ENCODE peak calls at places on chromosomes 12 and 14, in nine cellular contexts. E, V, H, W, I, M, B, L and F are unnamed samples.

GRCh38 chr14:63342381-63342780 is 23.6 kb upstream of the GPHB5 start:
- DNase-seq in E (no peak), V (no peak), H (peak; percentile 17), W (no peak), I (no peak), M (no peak), B (peak; percentile 60), L (peak; percentile 35), F (no peak)

GRCh38 chr12:57793920-57794319 is 11.3 kb downstream of the TSFM start:
- DNase-seq in E (no peak), V (no peak), H (no peak), W (no peak), I (no peak), M (no peak), B (no peak), L (peak; percentile 88), F (no peak)

GRCh38 chr12:263574-263973 is 938 bp upstream of the SLC6A13 start:
- DNase-seq in E (no peak), V (peak; percentile 17), H (no peak), W (no peak), I (no peak), M (no peak), B (no peak), L (peak; percentile 67), F (no peak)

GRCh38 chr14:45085004-45085403 is 1.1 kb downstream of the PRPF39 start:
- DNase-seq in E (no peak), V (no peak), H (no peak), W (no peak), I (no peak), M (no peak), B (no peak), L (no peak), F (peak; percentile 35)

GRCh38 chr14:71346685-71347084 is 439.4 kb downstream of the PCNX1 start:
- DNase-seq in E (no peak), V (no peak), H (no peak), W (no peak), I (no peak), M (no peak), B (no peak), L (no peak), F (no peak)

GRCh38 chr12:31228811-31229792 is 96.8 kb downstream of the SINHCAF start:
- DNase-seq in E (no peak), V (no peak), H (no peak), W (no peak), I (no peak), M (peak; percentile 77), B (no peak), L (no peak), F (no peak)

GRCh38 chr12:90090929-90091651 is 382.5 kb upstream of the ATP2B1 start:
- DNase-seq in E (peak; percentile 42), V (peak; percentile 94), H (no peak), W (no peak), I (no peak), M (no peak), B (no peak), L (peak; percentile 92), F (no peak)

GRCh38 chr12:57803317-57803893 is 15.1 kb downstream of the AVIL start:
- DNase-seq in E (no peak), V (no peak), H (no peak), W (peak; percentile 42), I (no peak), M (no peak), B (peak; percentile 3), L (peak; percentile 36), F (peak; percentile 43)

GRCh38 chr12:79897617-79898016 is 37.3 kb downstream of the PPP1R12A start:
- DNase-seq in E (no peak), V (peak; percentile 97), H (no peak), W (no peak), I (no peak), M (no peak), B (no peak), L (peak; percentile 83), F (no peak)

GRCh38 chr12:48965447-48965846 is 6.1 kb downstream of the WNT10B start:
- DNase-seq in E (no peak), V (no peak), H (no peak), W (no peak), I (no peak), M (no peak), B (no peak), L (no peak), F (no peak)

GRCh38 chr14:92719890-92720323 is 28.5 kb downstream of the LGMN start:
- DNase-seq in E (no peak), V (no peak), H (no peak), W (no peak), I (no peak), M (no peak), B (peak; percentile 23), L (peak; percentile 6), F (no peak)

GRCh38 chr14:81868172-81868571 is 334.5 kb upstream of the SEL1L start:
- DNase-seq in E (no peak), V (no peak), H (no peak), W (no peak), I (no peak), M (no peak), B (no peak), L (no peak), F (no peak)

GRCh38 chr12:124915249-124916236 is 1.1 kb upstream of the UBC start:
- DNase-seq in E (no peak), V (peak; percentile 55), H (no peak), W (no peak), I (no peak), M (peak; percentile 84), B (no peak), L (no peak), F (no peak)

GRCh38 chr14:59126714-59127436 is 61.6 kb upstream of the DAAM1 start:
- DNase-seq in E (no peak), V (peak; percentile 20), H (no peak), W (peak; percentile 62), I (no peak), M (no peak), B (peak; percentile 78), L (peak; percentile 51), F (peak; percentile 83)

GRCh38 chr14:91313154-91313850 is 68.8 kb upstream of the GPR68 start:
- DNase-seq in E (no peak), V (no peak), H (no peak), W (no peak), I (peak; percentile 57), M (no peak), B (no peak), L (no peak), F (no peak)

GRCh38 chr12:118193477-118193876 is 57.6 kb downstream of the PEBP1 start:
- DNase-seq in E (no peak), V (no peak), H (no peak), W (no peak), I (no peak), M (no peak), B (no peak), L (no peak), F (no peak)

GRCh38 chr14:89842852-89843251 is 111.7 kb downstream of the EFCAB11 start:
- DNase-seq in E (no peak), V (no peak), H (no peak), W (no peak), I (no peak), M (no peak), B (no peak), L (no peak), F (no peak)

GRCh38 chr12:50024804-50025186 is 499 bp downstream of the RACGAP1 start:
- DNase-seq in E (no peak), V (peak; percentile 12), H (no peak), W (no peak), I (no peak), M (no peak), B (peak; percentile 24), L (no peak), F (peak; percentile 38)

GRCh38 chr12:64600164-64600561 is 10.1 kb upstream of the RASSF3 start:
- DNase-seq in E (no peak), V (no peak), H (no peak), W (no peak), I (no peak), M (no peak), B (peak; percentile 49), L (no peak), F (no peak)

GRCh38 chr12:63845726-63846125 is 1.2 kb downstream of the SRGAP1 start:
- DNase-seq in E (no peak), V (no peak), H (no peak), W (no peak), I (no peak), M (no peak), B (peak; percentile 29), L (peak; percentile 34), F (no peak)

GRCh38 chr12:43937947-43938346 is 102.1 kb downstream of the TMEM117 start:
- DNase-seq in E (no peak), V (no peak), H (no peak), W (no peak), I (no peak), M (no peak), B (peak; percentile 58), L (peak; percentile 14), F (peak; percentile 14)

GRCh38 chr12:121388421-121388981 is 11.4 kb upstream of the RNF34 start:
- DNase-seq in E (no peak), V (no peak), H (no peak), W (no peak), I (no peak), M (no peak), B (no peak), L (peak; percentile 60), F (no peak)

GRCh38 chr14:87615822-87616679 is 376.9 kb downstream of the GALC start:
- DNase-seq in E (no peak), V (no peak), H (peak; percentile 35), W (peak; percentile 37), I (no peak), M (no peak), B (peak; percentile 2), L (peak; percentile 1), F (peak; percentile 83)

GRCh38 chr12:115455268-115455681 is 771.3 kb upstream of the TBX3 start:
- DNase-seq in E (no peak), V (no peak), H (peak; percentile 19), W (no peak), I (no peak), M (no peak), B (no peak), L (no peak), F (no peak)